ENCODE peak calls at places on chromosomes 1 and 21, in nine cellular contexts. V is NCI-H1417; M is WERI-Rb-1; N is activated T-helper 2 cell treated with anti-CD3 and anti-CD28 coated beads, Interferon-gamma antibody, Interleukin-2, Interleukin-4, amounts not matched to agents 10 μg/mL and 5 μg/mL and 100 μg/mL, durations not matched to agents 14 hours and 24 hours and 36 hours; Y is naive thymus-derived CD8-positive, alpha-beta T cell; A is amygdala; T is central memory CD8-positive, alpha-beta T cell; W is cardiac fibroblast; B is heart left ventricle. C is an unnamed sample.

GRCh38 chr1:220301630-220302029 is 29.4 kb upstream of the RAB3GAP2 start:
- DNase-seq in M (no peak), V (no peak), A (no peak), B (no peak), T (no peak), W (no peak), N (no peak), Y (no peak), C (no peak)

GRCh38 chr1:30473920-30474817 is 249.2 kb downstream of the MATN1 start:
- DNase-seq in V (no peak), W (no peak), M (no peak), A (no peak), B (no peak), T (no peak), N (no peak), Y (peak), C (no peak)

GRCh38 chr1:169340882-169341281 is 26.7 kb downstream of the NME7 start:
- DNase-seq in N (no peak), M (no peak), Y (no peak), A (no peak), W (no peak), V (no peak), T (no peak), B (no peak), C (no peak)

GRCh38 chr1:86258106-86258505 is 101.5 kb upstream of the COL24A1 start:
- DNase-seq in T (no peak), N (no peak), Y (no peak), V (no peak), A (no peak), B (no peak), M (no peak), W (peak), C (no peak)

GRCh38 chr1:53376041-53376461 is 48.2 kb upstream of the LRP8 start:
- DNase-seq in Y (no peak), W (no peak), B (peak), N (no peak), M (peak), A (no peak), T (peak), V (no peak), C (no peak)

GRCh38 chr1:62621907-62622306 is 24.6 kb downstream of the ANGPTL3 start:
- DNase-seq in T (no peak), B (no peak), Y (no peak), M (no peak), W (peak), N (no peak), V (no peak), A (no peak), C (no peak)

GRCh38 chr1:168783424-168783823 is 54.4 kb upstream of the DPT start:
- DNase-seq in B (no peak), A (no peak), N (no peak), V (no peak), T (no peak), M (no peak), W (no peak), Y (no peak), C (no peak)

GRCh38 chr1:26664802-26665201 is 31.0 kb upstream of the ARID1A start:
- DNase-seq in A (no peak), Y (no peak), V (no peak), W (no peak), B (no peak), N (no peak), T (no peak), M (no peak), C (no peak)

GRCh38 chr1:109589177-109589576 is 30.2 kb downstream of the GNAT2 start:
- DNase-seq in B (no peak), Y (no peak), A (no peak), T (no peak), M (no peak), V (no peak), N (no peak), W (no peak), C (no peak)

GRCh38 chr1:23648576-23648975 is 43.0 kb upstream of the RPL11 start:
- DNase-seq in B (no peak), Y (no peak), A (no peak), V (no peak), T (no peak), W (no peak), M (no peak), N (no peak), C (no peak)

GRCh38 chr21:35479529-35479928 is 430.4 kb upstream of the RUNX1 start:
- DNase-seq in A (no peak), V (no peak), T (no peak), N (no peak), M (no peak), W (no peak), Y (no peak), B (no peak), C (no peak)

GRCh38 chr1:26121854-26122773 is 10.5 kb downstream of the PDIK1L start:
- DNase-seq in V (no peak), Y (no peak), W (no peak), N (no peak), B (no peak), M (no peak), A (no peak), T (no peak), C (no peak)

GRCh38 chr1:167375949-167376348 is 142.4 kb downstream of the CD247 start:
- DNase-seq in T (no peak), A (no peak), N (no peak), W (no peak), B (no peak), M (no peak), Y (no peak), V (no peak), C (no peak)

GRCh38 chr1:107659961-107660360 is 305.0 kb downstream of the VAV3 start:
- DNase-seq in M (no peak), W (no peak), N (no peak), A (no peak), Y (no peak), V (no peak), B (no peak), T (no peak), C (no peak)

GRCh38 chr1:153539395-153540093 is 1.2 kb downstream of the S100A5 start:
- DNase-seq in B (no peak), V (no peak), M (no peak), W (no peak), T (no peak), N (no peak), Y (no peak), A (no peak), C (no peak)

GRCh38 chr1:232443372-232443771 is 186.6 kb downstream of the SIPA1L2 start:
- DNase-seq in M (no peak), Y (no peak), T (no peak), W (no peak), V (no peak), N (no peak), A (no peak), B (no peak), C (no peak)

GRCh38 chr1:54989968-54990810 is 8.5 kb upstream of the BSND start:
- DNase-seq in Y (no peak), B (peak), W (no peak), V (no peak), N (no peak), T (no peak), A (no peak), M (no peak), C (no peak)

GRCh38 chr1:45913183-45913924 is 109.9 kb downstream of the MAST2 start:
- DNase-seq in M (no peak), A (no peak), N (no peak), T (no peak), W (peak), V (no peak), B (peak), Y (no peak), C (no peak)

GRCh38 chr1:185373813-185374524 is 56.9 kb upstream of the IVNS1ABP start:
- DNase-seq in A (no peak), W (peak), N (no peak), Y (no peak), B (no peak), M (no peak), T (no peak), V (no peak), C (no peak)

GRCh38 chr1:199875856-199876255 is 151.7 kb upstream of the NR5A2 start:
- DNase-seq in W (no peak), N (no peak), T (no peak), Y (no peak), B (no peak), M (no peak), A (no peak), V (no peak), C (no peak)

GRCh38 chr1:30899577-30900389 is 8.8 kb downstream of the SDC3 start:
- DNase-seq in V (no peak), W (no peak), M (no peak), A (no peak), Y (peak), N (no peak), B (peak), T (no peak), C (no peak)

GRCh38 chr1:37763791-37764741 is 854 bp downstream of the EPHA10 start:
- DNase-seq in A (no peak), V (peak), B (no peak), Y (no peak), N (peak), M (peak), W (peak), T (no peak), C (no peak)

GRCh38 chr1:110634455-110635281 is 28.5 kb upstream of the KCNA2 start:
- DNase-seq in Y (no peak), B (peak), T (no peak), M (no peak), N (peak), A (peak), V (no peak), W (peak), C (peak)

GRCh38 chr1:218366322-218367052 is 21.4 kb downstream of the TGFB2 start:
- DNase-seq in V (peak), M (no peak), W (peak), T (no peak), B (no peak), N (no peak), Y (no peak), A (no peak), C (no peak)

GRCh38 chr1:21042920-21043605 is 133.6 kb downstream of the EIF4G3 start:
- DNase-seq in A (no peak), Y (no peak), B (no peak), W (peak), N (no peak), T (no peak), M (no peak), V (no peak), C (no peak)

GRCh38 chr1:10253755-10254154 is 43.4 kb downstream of the KIF1B start:
- DNase-seq in N (no peak), Y (no peak), T (no peak), B (no peak), M (peak), V (peak), A (no peak), W (peak), C (no peak)

GRCh38 chr1:16967095-16967567 is 13.3 kb downstream of the MFAP2 start:
- DNase-seq in W (peak), A (no peak), V (no peak), N (no peak), M (no peak), T (no peak), Y (no peak), B (peak), C (no peak)

GRCh38 chr1:85245456-85245855 is 14.0 kb downstream of the C1orf52 start:
- DNase-seq in B (no peak), M (no peak), V (no peak), N (no peak), A (no peak), T (no peak), Y (no peak), W (peak), C (no peak)

GRCh38 chr1:15902882-15903281 is 55.4 kb downstream of the SPEN start:
- DNase-seq in M (no peak), N (no peak), V (no peak), A (no peak), W (peak), B (no peak), T (no peak), Y (no peak), C (no peak)

GRCh38 chr1:56575865-56576264 is 3.5 kb downstream of the PLPP3 start:
- DNase-seq in A (no peak), T (no peak), B (no peak), W (no peak), N (no peak), V (no peak), Y (no peak), M (no peak), C (no peak)

GRCh38 chr1:230113605-230114241 is 46.7 kb downstream of the GALNT2 start:
- DNase-seq in M (no peak), V (no peak), W (peak), B (peak), N (no peak), Y (no peak), T (no peak), A (no peak), C (no peak)

GRCh38 chr1:88302843-88303486 is 381.1 kb upstream of the PKN2 start:
- DNase-seq in M (peak), T (no peak), Y (no peak), B (no peak), A (peak), V (peak), N (no peak), W (peak), C (no peak)

GRCh38 chr21:28705616-28706015 is 287.1 kb downstream of the LTN1 start:
- DNase-seq in M (no peak), Y (no peak), V (no peak), N (no peak), A (no peak), W (peak), T (no peak), B (no peak), C (no peak)

GRCh38 chr1:241167121-241167619 is 189.8 kb downstream of the RGS7 start:
- DNase-seq in W (no peak), Y (no peak), A (no peak), V (no peak), N (no peak), M (no peak), T (no peak), B (no peak), C (no peak)

GRCh38 chr1:46805755-46806154 is 6.9 kb downstream of the CYP4B1 start:
- DNase-seq in Y (no peak), M (no peak), T (no peak), B (no peak), V (no peak), W (no peak), N (no peak), A (no peak), C (no peak)

GRCh38 chr21:17660862-17661261 is 48.2 kb upstream of the BTG3 start:
- DNase-seq in B (no peak), Y (no peak), N (no peak), W (no peak), T (no peak), A (peak), V (peak), M (no peak), C (no peak)

GRCh38 chr1:84851839-84852238 is 41.2 kb downstream of the LPAR3 start:
- DNase-seq in T (no peak), W (peak), Y (no peak), B (no peak), V (no peak), M (no peak), N (no peak), A (no peak), C (no peak)

GRCh38 chr1:50426108-50426700 is 3.0 kb upstream of the DMRTA2 start:
- DNase-seq in B (no peak), Y (no peak), V (no peak), W (no peak), A (no peak), M (no peak), T (no peak), N (no peak), C (no peak)

GRCh38 chr1:54582566-54583306 is 34.7 kb downstream of the ACOT11 start:
- DNase-seq in B (no peak), Y (peak), W (no peak), M (no peak), A (peak), V (peak), T (no peak), N (no peak), C (no peak)

GRCh38 chr1:162019006-162019405 is 4.7 kb downstream of the OLFML2B start:
- DNase-seq in T (no peak), B (no peak), Y (no peak), V (no peak), A (no peak), W (peak), N (no peak), M (no peak), C (no peak)